ENCODE peak calls at places on chromosomes 13 and 19, in seven cellular contexts. B is pancreas; G is CD4-positive, alpha-beta T cell; N is lower lobe of right lung; F is lung; P is HCT116; S is GM12878. Q is an unnamed sample.

GRCh38 chr13:25898991-25899390 is 152.8 kb downstream of the SHISA2 start:
- ATAC-seq in B (no peak), G (no peak), N (no peak), F (no peak), P (no peak), S (no peak), Q (no peak)

GRCh38 chr13:52744842-52745241 is 5.2 kb upstream of the CNMD start:
- ATAC-seq in B (no peak), G (no peak), N (peak; percentile 24), F (no peak), P (no peak), S (no peak), Q (no peak)

GRCh38 chr19:42199440-42200115 is 17.9 kb downstream of the DEDD2 start:
- ATAC-seq in B (peak; percentile 17), G (peak; percentile 47), N (peak; percentile 58), F (peak; percentile 28), P (peak; percentile 28), S (peak; percentile 77), Q (peak; percentile 61)

GRCh38 chr19:30163663-30164062 is 208.5 kb upstream of the ZNF536 start:
- ATAC-seq in B (no peak), G (no peak), N (no peak), F (no peak), P (no peak), S (no peak), Q (no peak)

GRCh38 chr13:106573855-106574254 is 5.9 kb upstream of the ARGLU1 start:
- ATAC-seq in B (no peak), G (no peak), N (peak; percentile 69), F (peak; percentile 70), P (no peak), S (no peak), Q (peak; percentile 54)

GRCh38 chr13:64371461-64371860 is 2858.7 kb downstream of the PCDH9 start:
- ATAC-seq in B (no peak), G (no peak), N (no peak), F (no peak), P (peak; percentile 17), S (no peak), Q (no peak)

GRCh38 chr19:51010066-51010795 is 8.8 kb upstream of the KLK8 start:
- ATAC-seq in B (no peak), G (no peak), N (no peak), F (no peak), P (no peak), S (no peak), Q (no peak)

GRCh38 chr13:80217614-80218456 is 123.1 kb downstream of the SPRY2 start:
- ATAC-seq in B (no peak), G (no peak), N (no peak), F (no peak), P (no peak), S (no peak), Q (no peak)

GRCh38 chr13:113176292-113176691 is 17.8 kb downstream of the PROZ start:
- ATAC-seq in B (no peak), G (peak; percentile 78), N (peak; percentile 62), F (peak; percentile 47), P (no peak), S (no peak), Q (no peak)

GRCh38 chr19:39617745-39618144 is 15.4 kb downstream of the LGALS13 start:
- ATAC-seq in B (no peak), G (no peak), N (no peak), F (no peak), P (no peak), S (no peak), Q (no peak)

GRCh38 chr13:78602561-78603239 is 652 bp downstream of the POU4F1 start:
- ATAC-seq in B (no peak), G (peak; percentile 32), N (peak; percentile 13), F (no peak), P (no peak), S (peak; percentile 10), Q (peak; percentile 11)

GRCh38 chr13:73189365-73189764 is 130.6 kb downstream of the KLF5 start:
- ATAC-seq in B (no peak), G (no peak), N (no peak), F (no peak), P (no peak), S (no peak), Q (no peak)

GRCh38 chr13:110628952-110629701 is 13.8 kb downstream of the NAXD start:
- ATAC-seq in B (no peak), G (no peak), N (no peak), F (no peak), P (no peak), S (no peak), Q (peak; percentile 38)

GRCh38 chr13:30738526-30738925 is 3.2 kb downstream of the ALOX5AP start:
- ATAC-seq in B (no peak), G (no peak), N (no peak), F (no peak), P (no peak), S (no peak), Q (no peak)

GRCh38 chr13:37225414-37226047 is 120.1 kb upstream of the CSNK1A1L start:
- ATAC-seq in B (no peak), G (no peak), N (no peak), F (no peak), P (no peak), S (no peak), Q (no peak)

GRCh38 chr13:46530084-46530935 is 22.7 kb upstream of the LRCH1 start:
- ATAC-seq in B (peak; percentile 23), G (no peak), N (no peak), F (no peak), P (no peak), S (no peak), Q (no peak)

GRCh38 chr13:22432690-22433089 is 748.1 kb upstream of the SGCG start:
- ATAC-seq in B (no peak), G (no peak), N (no peak), F (no peak), P (no peak), S (no peak), Q (no peak)

GRCh38 chr13:24541127-24541475 is 28.5 kb upstream of the PARP4 start:
- ATAC-seq in B (no peak), G (no peak), N (no peak), F (no peak), P (no peak), S (no peak), Q (peak; percentile 28)

GRCh38 chr13:71864094-71864980 is 2.7 kb downstream of the DACH1 start:
- ATAC-seq in B (peak; percentile 71), G (peak; percentile 62), N (peak; percentile 64), F (no peak), P (no peak), S (no peak), Q (peak; percentile 19)

GRCh38 chr13:29924951-29925350 is 74.5 kb upstream of the UBL3 start:
- ATAC-seq in B (peak; percentile 37), G (no peak), N (no peak), F (no peak), P (no peak), S (no peak), Q (no peak)

GRCh38 chr13:33543089-33543459 is 257.5 kb upstream of the STARD13 start:
- ATAC-seq in B (peak; percentile 2), G (peak; percentile 14), N (peak; percentile 3), F (no peak), P (no peak), S (peak; percentile 7), Q (peak; percentile 5)

GRCh38 chr19:19451429-19452240 is 46.2 kb downstream of the GATAD2A start:
- ATAC-seq in B (no peak), G (peak; percentile 42), N (peak; percentile 75), F (no peak), P (no peak), S (peak; percentile 56), Q (no peak)

GRCh38 chr19:41431426-41432386 is 4.5 kb upstream of the B3GNT8 start:
- ATAC-seq in B (no peak), G (no peak), N (no peak), F (no peak), P (peak; percentile 26), S (no peak), Q (no peak)

GRCh38 chr13:105969761-105970160 is 565.7 kb downstream of the EFNB2 start:
- ATAC-seq in B (no peak), G (no peak), N (peak; percentile 80), F (no peak), P (peak; percentile 92), S (no peak), Q (no peak)

GRCh38 chr13:31129419-31129818 is 32.3 kb downstream of the HSPH1 start:
- ATAC-seq in B (no peak), G (no peak), N (no peak), F (no peak), P (no peak), S (no peak), Q (no peak)

GRCh38 chr19:44258835-44259413 is 762 bp upstream of the ZNF233 start:
- ATAC-seq in B (no peak), G (no peak), N (no peak), F (no peak), P (no peak), S (no peak), Q (no peak)
- H3K27ac ChIP-seq in B (no peak overlapping the region), G (no peak overlapping the region), N (no peak overlapping the region), F (no peak overlapping the region), P (no peak overlapping the region), S (no peak overlapping the region), Q (no peak overlapping the region)

DNA sequence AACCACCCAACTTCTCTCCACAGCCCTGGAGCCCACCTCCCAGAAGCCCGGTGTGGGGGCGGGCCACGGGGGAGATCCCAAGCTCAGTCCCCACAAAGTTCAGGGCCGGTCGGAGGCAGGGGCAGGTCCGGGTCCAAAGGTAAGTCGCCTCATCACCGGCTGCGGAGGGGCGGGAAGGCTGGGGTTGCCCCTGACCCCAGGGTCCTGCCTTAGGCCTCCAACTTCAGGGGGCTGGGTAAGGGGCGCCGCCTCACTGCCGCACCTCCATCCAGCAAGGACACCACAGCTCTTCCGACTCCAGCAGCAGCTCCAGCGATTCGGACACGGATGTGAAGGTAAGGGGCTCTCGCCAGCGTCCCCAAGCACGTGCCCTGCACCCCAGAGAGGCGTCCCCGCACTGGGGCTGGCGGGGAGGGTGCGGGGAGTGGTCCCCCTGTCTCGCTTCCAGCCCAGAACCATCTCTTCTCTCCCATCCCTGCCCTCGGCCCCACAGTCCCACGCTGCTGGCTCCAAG is 358 bp downstream of the C19orf33 start:
- ATAC-seq in B (no peak), G (no peak), N (peak; percentile 13), F (peak; percentile 8), P (peak; percentile 9), S (no peak), Q (peak; percentile 8)
- H3K27ac ChIP-seq in B (no peak overlapping the region), G (no peak overlapping the region), N (peak overlapping the region; percentile 83), F (peak overlapping the region; percentile 38), P (peak overlapping the region; percentile 98), S (no peak overlapping the region), Q (no peak overlapping the region)

DNA sequence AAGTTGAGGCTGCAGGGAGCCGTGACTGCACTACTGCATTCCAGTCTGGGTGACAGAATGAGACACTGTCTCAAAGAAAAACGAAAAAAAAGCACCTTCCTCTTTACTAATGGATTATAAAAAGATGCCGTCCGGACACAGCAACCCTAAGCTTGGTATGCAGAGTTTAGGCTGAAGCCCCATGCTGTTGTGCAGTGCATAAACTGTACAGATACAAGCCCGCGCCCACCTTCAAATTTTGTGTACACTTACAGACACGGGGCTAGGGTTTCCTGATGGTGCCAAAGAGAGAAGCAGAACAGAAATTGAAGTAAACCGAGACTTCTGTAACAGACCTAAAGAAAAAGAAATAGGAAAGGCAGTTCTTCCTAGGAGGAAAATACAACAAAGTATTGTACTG is 9.0 kb downstream of the LPAR6 start:
- ATAC-seq in B (peak; percentile 33), G (no peak), N (peak; percentile 18), F (no peak), P (no peak), S (no peak), Q (no peak)
- H3K27ac ChIP-seq in B (no peak overlapping the region), G (peak overlapping the region; percentile 34), N (peak overlapping the region; percentile 69), F (peak overlapping the region; percentile 54), P (no peak overlapping the region), S (no peak overlapping the region), Q (peak overlapping the region; percentile 52)

DNA sequence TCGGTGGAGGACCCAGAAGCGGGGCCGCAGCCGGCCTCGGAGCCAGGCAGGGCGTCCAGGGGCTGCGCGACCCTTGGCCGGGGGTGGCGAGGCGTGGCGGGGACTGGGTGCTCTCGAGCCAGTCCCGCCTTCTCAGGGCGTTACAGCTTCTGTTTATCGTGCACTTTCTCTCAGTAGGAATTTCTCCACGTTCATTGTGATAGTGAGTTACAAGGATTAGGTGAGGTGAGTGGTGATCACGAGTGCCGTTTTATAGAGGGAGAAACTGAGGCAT is 589 bp downstream of the AP1M1 start:
- ATAC-seq in B (no peak), G (no peak), N (peak; percentile 40), F (peak; percentile 8), P (peak; percentile 3), S (peak; percentile 4), Q (no peak)
- H3K27ac ChIP-seq in B (no peak overlapping the region), G (peak overlapping the region; percentile 81), N (peak overlapping the region; percentile 81), F (peak overlapping the region; percentile 83), P (peak overlapping the region; percentile 76), S (peak overlapping the region; percentile 83), Q (peak overlapping the region; percentile 12)

Q was measured in gastroesophageal sphincter.